ENCODE peak calls at places on chromosomes 1 and 21, in eight cellular contexts. X, R, F, U, A, O, I and H are unnamed samples.

GRCh38 chr1:205596876-205597275 is 34.9 kb downstream of the ELK4 start:
- DNase-seq in X (no peak), R (no peak), F (no peak), U (no peak), A (no peak), O (peak; percentile 50), I (no peak), H (no peak)

GRCh38 chr21:34885125-34885524 is 164.0 kb downstream of the RUNX1 start:
- DNase-seq in X (no peak), R (no peak), F (no peak), U (no peak), A (no peak), O (no peak), I (no peak), H (no peak)

GRCh38 chr1:226882631-226883409 is 12.4 kb downstream of the PSEN2 start:
- DNase-seq in X (peak; percentile 32), R (peak; percentile 69), F (peak; percentile 48), U (no peak), A (peak; percentile 83), O (no peak), I (no peak), H (no peak)

GRCh38 chr1:242718967-242719366 is 194.5 kb upstream of the PLD5 start:
- DNase-seq in X (no peak), R (no peak), F (no peak), U (no peak), A (no peak), O (no peak), I (no peak), H (no peak)

GRCh38 chr1:1004780-1005697 is 5.1 kb upstream of the HES4 start:
- DNase-seq in X (no peak), R (peak; percentile 66), F (peak; percentile 64), U (no peak), A (no peak), O (no peak), I (peak; percentile 80), H (no peak)

GRCh38 chr1:203202431-203203245 is 16.1 kb upstream of the CHI3L1 start:
- DNase-seq in X (peak; percentile 70), R (peak; percentile 83), F (no peak), U (peak; percentile 91), A (no peak), O (no peak), I (peak; percentile 29), H (no peak)

GRCh38 chr1:56295949-56296929 is 283.1 kb downstream of the PLPP3 start:
- DNase-seq in X (no peak), R (no peak), F (no peak), U (no peak), A (no peak), O (no peak), I (no peak), H (no peak)

GRCh38 chr1:56643661-56644060 is 1.5 kb upstream of the PRKAA2 start:
- DNase-seq in X (no peak), R (no peak), F (no peak), U (no peak), A (no peak), O (no peak), I (no peak), H (no peak)

GRCh38 chr1:29517251-29518080 is 281.1 kb downstream of the PTPRU start:
- DNase-seq in X (no peak), R (no peak), F (no peak), U (no peak), A (no peak), O (peak; percentile 55), I (no peak), H (no peak)

GRCh38 chr1:67708606-67709005 is 23.6 kb downstream of the GADD45A start:
- DNase-seq in X (no peak), R (no peak), F (no peak), U (no peak), A (no peak), O (no peak), I (no peak), H (no peak)

GRCh38 chr1:48106049-48106448 is 108.9 kb upstream of the TRABD2B start:
- DNase-seq in X (no peak), R (no peak), F (no peak), U (no peak), A (no peak), O (no peak), I (no peak), H (no peak)

GRCh38 chr1:109579496-109579895 is 31.1 kb downstream of the GNAI3 start:
- DNase-seq in X (no peak), R (no peak), F (no peak), U (no peak), A (no peak), O (no peak), I (no peak), H (no peak)

GRCh38 chr1:3378411-3379208 is 75.9 kb upstream of the ARHGEF16 start:
- DNase-seq in X (no peak), R (no peak), F (no peak), U (no peak), A (no peak), O (no peak), I (no peak), H (no peak)